ENCODE peak calls at places on chromosomes 16 and 17, in ten cellular contexts. W, Y, A, D, Q, S, G, L, I and R are unnamed samples.

GRCh38 chr16:24845726-24846547 is at the start of gene SLC5A11:
- DNase-seq in W (no peak), Y (no peak), A (no peak), D (no peak), Q (no peak), S (no peak), G (no peak), L (peak), I (no peak), R (no peak)

GRCh38 chr17:49388692-49389513 is 25.8 kb downstream of the PHB1 start:
- DNase-seq in W (no peak), Y (no peak), A (peak), D (no peak), Q (no peak), S (no peak), G (no peak), L (no peak), I (no peak), R (no peak)

GRCh38 chr17:10292057-10292931 is 80.5 kb downstream of the MYH13 start:
- DNase-seq in W (no peak), Y (no peak), A (no peak), D (no peak), Q (peak), S (no peak), G (no peak), L (no peak), I (no peak), R (no peak)

GRCh38 chr17:74369221-74369620 is 1.9 kb downstream of the GPR142 start:
- DNase-seq in W (peak), Y (no peak), A (peak), D (peak), Q (no peak), S (no peak), G (peak), L (no peak), I (no peak), R (peak)

GRCh38 chr16:89357055-89357454 is 133.3 kb downstream of the ANKRD11 start:
- DNase-seq in W (no peak), Y (no peak), A (no peak), D (no peak), Q (no peak), S (no peak), G (no peak), L (no peak), I (no peak), R (no peak)

GRCh38 chr17:47896672-47897490 is 845 bp downstream of the SP2 start:
- DNase-seq in W (peak), Y (no peak), A (no peak), D (no peak), Q (no peak), S (no peak), G (no peak), L (no peak), I (no peak), R (no peak)

GRCh38 chr17:44828919-44829557 is 1.0 kb downstream of the GJC1 start:
- DNase-seq in W (no peak), Y (no peak), A (no peak), D (no peak), Q (no peak), S (peak), G (no peak), L (no peak), I (no peak), R (no peak)

GRCh38 chr17:12727881-12728280 is 61.4 kb upstream of the ARHGAP44 start:
- DNase-seq in W (no peak), Y (no peak), A (no peak), D (no peak), Q (peak), S (no peak), G (no peak), L (no peak), I (peak), R (no peak)

GRCh38 chr16:89616576-89617437 is 3.4 kb downstream of the DPEP1 start:
- DNase-seq in W (no peak), Y (no peak), A (no peak), D (no peak), Q (no peak), S (no peak), G (no peak), L (no peak), I (no peak), R (no peak)

GRCh38 chr16:11915644-11916523 is at the start of gene GSPT1:
- DNase-seq in W (peak), Y (peak), A (peak), D (peak), Q (peak), S (peak), G (peak), L (peak), I (peak), R (peak)
- TF ChIP-seq CTCF in W (no peak), Y (peak), A (no peak), D (no peak), Q (peak), S (peak), G (no peak), L (no peak), I (no peak), R (peak)

GRCh38 chr17:43382776-43383175 is 16.0 kb upstream of the ARL4D start:
- DNase-seq in W (no peak), Y (no peak), A (no peak), D (no peak), Q (no peak), S (no peak), G (no peak), L (no peak), I (no peak), R (no peak)
- TF ChIP-seq CTCF in W (no peak), Y (no peak), A (no peak), D (no peak), Q (no peak), S (no peak), G (no peak), L (no peak), I (no peak), R (no peak)

GRCh38 chr16:53440125-53440524 is 5.9 kb downstream of the RBL2 start:
- DNase-seq in W (no peak), Y (no peak), A (no peak), D (no peak), Q (no peak), S (no peak), G (no peak), L (no peak), I (no peak), R (no peak)

GRCh38 chr16:53446090-53446489 is 11.8 kb downstream of the RBL2 start:
- DNase-seq in W (no peak), Y (no peak), A (no peak), D (no peak), Q (no peak), S (no peak), G (no peak), L (no peak), I (no peak), R (no peak)

GRCh38 chr16:53449816-53450517 is 15.7 kb downstream of the RBL2 start:
- DNase-seq in W (no peak), Y (no peak), A (no peak), D (no peak), Q (no peak), S (no peak), G (no peak), L (no peak), I (no peak), R (no peak)

DNA sequence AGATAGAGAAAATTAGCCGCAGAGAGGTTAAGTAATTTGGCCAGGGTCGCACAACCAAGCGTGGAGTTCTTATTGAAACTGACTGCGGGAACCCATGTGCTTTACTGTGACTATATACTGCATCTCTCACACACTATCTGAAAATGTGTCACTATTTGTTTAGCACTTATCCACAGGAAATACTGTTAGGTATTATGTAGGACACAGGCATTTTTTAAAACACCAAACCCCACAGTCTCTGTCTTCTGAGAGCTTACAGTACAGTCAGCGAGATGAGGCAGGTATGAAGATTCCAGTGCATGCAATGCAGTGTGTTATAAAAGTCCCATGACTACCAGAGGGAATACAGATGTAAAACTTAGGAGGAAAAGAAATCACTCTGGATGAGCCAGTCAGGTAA is 11.3 kb downstream of the RBL2 start:
- DNase-seq in W (no peak), Y (no peak), A (no peak), D (no peak), Q (no peak), S (no peak), G (no peak), L (no peak), I (no peak), R (no peak)
- TF ChIP-seq CTCF in W (no peak), Y (no peak), A (no peak), D (no peak), Q (no peak), S (no peak), G (no peak), L (no peak), I (no peak), R (no peak)

GRCh38 chr17:28249706-28250105 is 69.3 kb upstream of the TMEM97 start:
- DNase-seq in W (no peak), Y (no peak), A (no peak), D (no peak), Q (no peak), S (no peak), G (no peak), L (no peak), I (no peak), R (no peak)

GRCh38 chr17:28244446-28244845 is 74.6 kb upstream of the TMEM97 start:
- DNase-seq in W (no peak), Y (no peak), A (no peak), D (no peak), Q (no peak), S (no peak), G (no peak), L (no peak), I (no peak), R (no peak)

GRCh38 chr17:28252436-28252835 is 66.6 kb upstream of the TMEM97 start:
- DNase-seq in W (no peak), Y (no peak), A (no peak), D (no peak), Q (peak), S (no peak), G (no peak), L (no peak), I (no peak), R (no peak)

GRCh38 chr17:28242791-28243190 is 76.2 kb upstream of the TMEM97 start:
- DNase-seq in W (no peak), Y (no peak), A (no peak), D (no peak), Q (no peak), S (no peak), G (no peak), L (no peak), I (no peak), R (no peak)

DNA sequence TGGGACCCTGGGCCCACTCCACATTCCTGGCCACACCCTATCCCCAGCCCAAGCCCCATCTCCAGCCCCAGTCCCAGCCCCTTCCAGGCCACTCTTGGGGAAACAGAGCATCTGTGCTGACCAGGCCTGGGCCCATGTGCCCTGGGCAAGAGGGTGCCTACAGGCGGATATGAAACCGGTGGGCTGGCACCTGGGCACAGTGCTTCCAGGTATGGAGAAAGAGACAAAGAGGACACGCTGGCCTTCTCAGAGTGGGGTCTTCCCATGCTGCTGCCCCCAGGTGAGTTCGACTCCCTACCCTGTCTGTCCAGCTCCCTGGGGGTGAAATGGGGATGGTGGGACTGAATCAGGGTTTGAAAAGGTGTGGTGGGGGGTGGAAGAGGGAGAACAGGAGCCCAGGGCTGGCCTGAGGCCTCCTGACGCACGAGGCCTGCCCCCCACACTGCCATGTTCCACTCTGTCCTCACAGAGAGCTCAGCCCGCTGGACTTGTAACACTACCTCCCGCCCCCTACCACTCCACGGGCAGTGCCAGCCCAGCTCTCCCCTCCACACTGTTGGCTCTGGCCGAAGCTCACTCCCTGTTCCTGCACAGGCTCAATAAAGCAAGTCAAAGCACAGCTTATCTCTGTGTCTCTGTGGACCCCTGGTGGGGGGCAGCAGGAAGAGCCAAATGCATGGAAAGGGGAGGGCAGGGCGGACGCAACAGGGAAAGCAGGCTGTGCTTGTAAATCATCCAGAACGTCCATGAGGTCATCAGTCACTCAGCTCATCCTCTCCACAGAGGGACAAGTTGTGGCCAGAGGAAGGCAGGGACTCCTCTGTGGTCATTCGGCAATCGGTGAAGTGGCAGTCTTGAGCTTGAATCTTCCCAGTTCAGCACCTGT is 71.1 kb upstream of the TMEM97 start:
- DNase-seq in W (no peak), Y (no peak), A (no peak), D (no peak), Q (no peak), S (no peak), G (no peak), L (no peak), I (no peak), R (no peak)
- TF ChIP-seq CTCF in W (no peak), Y (no peak), A (no peak), D (no peak), Q (no peak), S (no peak), G (no peak), L (no peak), I (no peak), R (no peak)